ENCODE peak calls at places on chromosome 10, in six cellular contexts. Q is CD8-positive, alpha-beta T cell; W is PC-3; J is NB4; M is gastrocnemius medialis; H is brain microvascular endothelial cell. E is an unnamed sample.

GRCh38 chr10:102630663-102631062 is 13.6 kb upstream of the TRIM8 start:
- DNase-seq in H (no peak), J (no peak), W (no peak), M (no peak), Q (no peak), E (no peak)

GRCh38 chr10:44393834-44394547 is 9.1 kb upstream of the CXCL12 start:
- DNase-seq in Q (no peak), W (no peak), M (no peak), J (peak; percentile 31), H (no peak), E (no peak)

GRCh38 chr10:125000366-125001312 is 58.7 kb downstream of the ZRANB1 start:
- DNase-seq in W (no peak), J (no peak), H (no peak), M (no peak), Q (no peak), E (no peak)

GRCh38 chr10:22629843-22630228 is 84.5 kb downstream of the PIP4K2A start:
- DNase-seq in M (no peak), W (no peak), J (no peak), H (no peak), Q (no peak), E (no peak)

GRCh38 chr10:6164271-6165095 is 38.2 kb upstream of the PFKFB3 start:
- DNase-seq in M (no peak), H (peak; percentile 55), J (no peak), Q (no peak), W (no peak), E (no peak)

GRCh38 chr10:92544296-92544695 is 29.6 kb downstream of the IDE start:
- DNase-seq in J (peak; percentile 89), W (peak; percentile 10), M (no peak), Q (no peak), H (no peak), E (peak; percentile 24)

GRCh38 chr10:97517778-97518561 is 19.2 kb downstream of the UBTD1 start:
- DNase-seq in H (no peak), W (peak; percentile 84), Q (no peak), M (no peak), J (no peak), E (no peak)

GRCh38 chr10:86673827-86674581 is 5.7 kb downstream of the LDB3 start:
- DNase-seq in Q (no peak), J (no peak), M (peak; percentile 79), W (no peak), H (no peak), E (no peak)

GRCh38 chr10:83769421-83769820 is 369.9 kb upstream of the GHITM start:
- DNase-seq in H (no peak), Q (no peak), J (no peak), W (no peak), M (no peak), E (no peak)

GRCh38 chr10:96548589-96548988 is 34.9 kb upstream of the TLL2 start:
- DNase-seq in W (no peak), M (no peak), Q (no peak), J (no peak), H (no peak), E (no peak)

GRCh38 chr10:93751832-93752231 is 5.9 kb upstream of the LGI1 start:
- DNase-seq in M (no peak), J (peak; percentile 24), H (peak; percentile 49), Q (no peak), W (peak; percentile 22), E (no peak)

GRCh38 chr10:436013-436697 is 253.3 kb downstream of the DIP2C start:
- DNase-seq in Q (no peak), J (no peak), H (no peak), M (no peak), W (peak; percentile 79), E (no peak)

GRCh38 chr10:58513189-58514101 is 773 bp downstream of the BICC1 start:
- DNase-seq in H (peak; percentile 56), M (peak; percentile 82), J (peak; percentile 44), W (peak; percentile 71), Q (no peak), E (no peak)

GRCh38 chr10:17009228-17009700 is 120.3 kb downstream of the CUBN start:
- DNase-seq in M (no peak), W (peak; percentile 25), J (no peak), H (no peak), Q (no peak), E (no peak)

GRCh38 chr10:110978204-110978603 is 58.8 kb downstream of the SHOC2 start:
- DNase-seq in Q (no peak), H (no peak), W (no peak), J (no peak), M (no peak), E (no peak)

GRCh38 chr10:62029401-62029800 is 127.9 kb downstream of the ARID5B start:
- DNase-seq in Q (no peak), J (no peak), W (peak; percentile 67), M (no peak), H (no peak), E (no peak)

GRCh38 chr10:103895458-103896186 is 22.4 kb downstream of the STN1 start:
- DNase-seq in M (no peak), W (peak; percentile 77), H (peak; percentile 46), J (no peak), Q (no peak), E (no peak)

GRCh38 chr10:129277080-129277479 is 190.0 kb upstream of the MGMT start:
- DNase-seq in Q (no peak), W (no peak), M (no peak), H (no peak), J (no peak), E (no peak)

GRCh38 chr10:51718804-51719291 is 19.5 kb upstream of the CSTF2T start:
- DNase-seq in Q (no peak), M (no peak), H (peak; percentile 28), J (no peak), W (peak; percentile 85), E (no peak)

GRCh38 chr10:79559726-79560125 is 481 bp downstream of the SFTPA2 start:
- DNase-seq in H (peak; percentile 13), Q (no peak), M (no peak), W (no peak), J (no peak), E (no peak)

GRCh38 chr10:124621637-124622036 is 122.5 kb downstream of the FAM53B start:
- DNase-seq in Q (no peak), J (no peak), M (no peak), W (no peak), H (no peak), E (no peak)

DNA sequence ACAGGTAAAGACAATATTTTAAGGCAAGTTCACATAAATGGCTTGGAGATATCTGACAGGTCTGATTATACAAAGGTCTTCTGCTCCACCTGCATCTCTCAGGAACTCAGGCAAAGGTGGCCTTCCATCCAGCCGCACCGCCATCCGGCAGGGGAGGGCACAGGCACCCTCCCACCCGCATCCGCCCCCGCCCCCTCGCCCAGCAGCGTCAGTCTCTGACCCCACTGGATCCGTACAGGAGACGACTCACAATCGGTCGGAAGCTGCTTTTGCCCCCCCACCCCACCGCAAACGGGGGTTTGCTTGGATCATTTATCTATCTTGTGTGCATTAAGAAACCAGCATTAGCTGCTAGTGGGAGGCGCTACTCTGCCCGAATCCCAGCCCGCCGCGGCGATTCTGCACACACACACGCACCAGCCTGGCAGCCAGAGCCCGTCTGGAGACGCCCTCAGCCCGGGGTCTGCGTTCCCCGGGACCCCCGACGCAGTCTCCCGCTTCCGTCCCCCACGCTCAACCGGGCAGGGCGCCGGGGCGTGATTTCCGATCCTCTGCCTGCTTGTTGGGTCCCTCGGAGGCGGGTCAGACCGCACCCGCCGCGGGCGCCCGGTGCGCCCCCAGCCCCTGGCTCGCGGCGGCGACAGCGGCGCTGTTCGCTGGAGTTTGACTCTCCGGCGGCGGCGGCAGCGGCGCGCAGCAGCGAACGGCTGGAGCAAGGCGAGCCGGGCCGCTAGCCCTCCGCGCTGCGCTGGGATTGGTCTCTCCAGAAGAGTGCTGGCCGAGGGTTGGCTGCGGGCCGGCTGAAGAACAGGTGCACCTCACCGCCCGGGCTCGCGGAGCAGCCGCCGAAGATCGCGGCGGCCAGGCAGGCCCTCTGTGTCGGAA is 820 bp upstream of the NRG3 start:
- DNase-seq in J (no peak), Q (no peak), M (no peak), W (no peak), H (peak; percentile 37), E (no peak)
- H3K4me3 ChIP-seq in J (no peak overlapping the region), Q (no peak overlapping the region), M (no peak overlapping the region), W (no peak overlapping the region), H (peak overlapping the region; percentile 39), E (no peak overlapping the region)

GRCh38 chr10:99235469-99235871 is at the start of gene HPSE2:
- DNase-seq in H (no peak), M (no peak), Q (no peak), J (peak; percentile 11), W (no peak), E (no peak)
- H3K4me3 ChIP-seq in H (no peak within 1 kb of the TSS), M (peak within 1 kb of the TSS; percentile 48), Q (no peak within 1 kb of the TSS), J (peak within 1 kb of the TSS; percentile 50), W (no peak within 1 kb of the TSS), E (no peak within 1 kb of the TSS)

DNA sequence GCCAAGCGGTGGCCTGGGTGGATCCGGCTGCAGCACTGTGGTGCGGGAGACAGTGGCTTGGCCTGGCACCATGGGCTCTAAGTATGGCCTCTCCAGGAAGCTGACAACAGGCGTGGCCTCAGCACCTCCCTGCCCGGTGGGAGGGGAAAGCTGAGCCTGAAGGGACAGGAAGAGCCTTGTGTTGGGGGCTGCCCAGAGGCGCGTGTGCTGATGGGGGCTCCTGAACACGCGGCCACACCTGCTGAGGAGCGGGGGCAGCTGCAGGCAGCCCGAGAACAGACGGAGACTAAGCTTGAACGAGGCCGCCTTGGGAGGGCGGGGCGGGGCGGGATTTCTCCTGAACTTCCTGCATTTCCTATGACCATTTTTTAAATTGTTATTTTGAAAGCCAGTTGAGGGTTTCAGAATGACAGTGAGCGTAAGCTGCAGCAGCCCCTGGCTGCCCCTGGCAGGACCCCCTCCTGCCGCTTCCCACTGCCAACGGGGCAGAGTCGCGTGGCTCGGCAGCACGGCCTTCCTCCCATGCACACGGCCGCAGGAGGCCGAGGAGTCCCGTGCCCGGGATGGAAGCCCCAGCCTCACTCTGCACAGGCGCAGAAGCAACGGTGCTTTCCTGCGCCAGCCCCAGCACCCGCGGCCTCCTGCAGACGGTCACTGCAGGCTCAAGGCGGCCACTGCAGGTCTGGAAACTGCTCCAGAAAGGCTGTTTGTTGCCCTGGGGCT is 43.2 kb downstream of the DPYSL4 start:
- DNase-seq in W (no peak), H (no peak), J (no peak), M (no peak), Q (peak; percentile 49), E (peak; percentile 33)
- H3K4me3 ChIP-seq in W (no peak overlapping the region), H (no peak overlapping the region), J (no peak overlapping the region), M (peak overlapping the region; percentile 35), Q (peak overlapping the region; percentile 33), E (peak overlapping the region; percentile 18)

GRCh38 chr10:32953277-32953927 is 4.6 kb downstream of the ITGB1 start:
- DNase-seq in W (no peak), Q (no peak), J (no peak), M (no peak), H (no peak), E (no peak)
- H3K4me3 ChIP-seq in W (peak overlapping the region; percentile 75), Q (no peak overlapping the region), J (no peak overlapping the region), M (no peak overlapping the region), H (peak overlapping the region; percentile 84), E (no peak overlapping the region)